ENCODE peak calls at places on chromosomes 16 and 17, in four cellular contexts. J, A, Z and P are unnamed samples.

GRCh38 chr17:79374087-79374486 is 236.8 kb downstream of the RBFOX3 start:
- DNase-seq in J (no peak), A (no peak), Z (no peak), P (peak)

GRCh38 chr16:48347191-48347860 is 37.9 kb downstream of the SIAH1 start:
- DNase-seq in J (no peak), A (no peak), Z (no peak), P (no peak)

GRCh38 chr16:31695667-31696066 is 168.0 kb downstream of the AHSP start:
- DNase-seq in J (no peak), A (no peak), Z (no peak), P (no peak)

GRCh38 chr16:85661131-85662035 is 27.4 kb downstream of the GINS2 start:
- DNase-seq in J (no peak), A (no peak), Z (no peak), P (peak)

GRCh38 chr17:73196500-73196899 is 3.6 kb downstream of the COG1 start:
- DNase-seq in J (no peak), A (no peak), Z (no peak), P (no peak)

GRCh38 chr17:40901981-40902862 is 17.2 kb upstream of the KRT20 start:
- DNase-seq in J (peak), A (no peak), Z (peak), P (no peak)

GRCh38 chr17:56110463-56111138 is 42.7 kb upstream of the ANKFN1 start:
- DNase-seq in J (no peak), A (peak), Z (no peak), P (peak)

GRCh38 chr16:85401917-85402766 is 211.0 kb upstream of the GSE1 start:
- DNase-seq in J (no peak), A (no peak), Z (no peak), P (peak)

GRCh38 chr17:65633988-65634387 is 72.5 kb upstream of the AXIN2 start:
- DNase-seq in J (no peak), A (no peak), Z (peak), P (no peak)

GRCh38 chr17:46935658-46936266 is 12.8 kb downstream of the GOSR2 start:
- DNase-seq in J (no peak), A (no peak), Z (no peak), P (no peak)

GRCh38 chr17:56292010-56292409 is 138.7 kb downstream of the ANKFN1 start:
- DNase-seq in J (peak), A (no peak), Z (peak), P (no peak)

GRCh38 chr17:12756786-12757185 is 32.5 kb upstream of the ARHGAP44 start:
- DNase-seq in J (no peak), A (no peak), Z (no peak), P (no peak)

GRCh38 chr17:1997587-1998425 is 27.3 kb downstream of the RTN4RL1 start:
- DNase-seq in J (no peak), A (no peak), Z (peak), P (no peak)

GRCh38 chr16:79047337-79047736 is 553.2 kb downstream of the MAF start:
- DNase-seq in J (no peak), A (no peak), Z (peak), P (no peak)
- TF ChIP-seq CTCF in J (peak), A (no peak), Z (peak), P (peak)

GRCh38 chr16:4009177-4009576 is 107.1 kb downstream of the ADCY9 start:
- DNase-seq in J (no peak), A (no peak), Z (no peak), P (no peak)

GRCh38 chr16:4008116-4008515 is 108.1 kb downstream of the ADCY9 start:
- DNase-seq in J (no peak), A (no peak), Z (no peak), P (no peak)

GRCh38 chr16:4011940-4012629 is 104.2 kb downstream of the ADCY9 start:
- DNase-seq in J (no peak), A (no peak), Z (no peak), P (no peak)

GRCh38 chr16:4010225-4011158 is 105.8 kb downstream of the ADCY9 start:
- DNase-seq in J (no peak), A (no peak), Z (no peak), P (no peak)

GRCh38 chr16:4011225-4011939 is 104.9 kb downstream of the ADCY9 start:
- DNase-seq in J (no peak), A (no peak), Z (no peak), P (no peak)
- H3K27ac ChIP-seq in J (no peak), A (peak), Z (no peak), P (peak)

GRCh38 chr16:82603784-82604411 is 22.9 kb upstream of the CDH13 start:
- DNase-seq in J (peak), A (peak), Z (peak), P (no peak)
- TF ChIP-seq CTCF in J (peak), A (peak), Z (peak), P (peak)

GRCh38 chr17:37701424-37702020 is 43.3 kb downstream of the HNF1B start:
- DNase-seq in J (no peak), A (no peak), Z (peak), P (no peak)

GRCh38 chr17:37702605-37703004 is 42.3 kb downstream of the HNF1B start:
- DNase-seq in J (peak), A (no peak), Z (peak), P (no peak)

GRCh38 chr17:37699285-37699973 is 45.4 kb downstream of the HNF1B start:
- DNase-seq in J (no peak), A (no peak), Z (no peak), P (no peak)

GRCh38 chr17:37698856-37699255 is 46.0 kb downstream of the HNF1B start:
- DNase-seq in J (peak), A (no peak), Z (no peak), P (no peak)

GRCh38 chr17:37700881-37701280 is 44.0 kb downstream of the HNF1B start:
- DNase-seq in J (no peak), A (no peak), Z (no peak), P (no peak)
- H3K27ac ChIP-seq in J (no peak), A (no peak), Z (no peak), P (no peak)

DNA sequence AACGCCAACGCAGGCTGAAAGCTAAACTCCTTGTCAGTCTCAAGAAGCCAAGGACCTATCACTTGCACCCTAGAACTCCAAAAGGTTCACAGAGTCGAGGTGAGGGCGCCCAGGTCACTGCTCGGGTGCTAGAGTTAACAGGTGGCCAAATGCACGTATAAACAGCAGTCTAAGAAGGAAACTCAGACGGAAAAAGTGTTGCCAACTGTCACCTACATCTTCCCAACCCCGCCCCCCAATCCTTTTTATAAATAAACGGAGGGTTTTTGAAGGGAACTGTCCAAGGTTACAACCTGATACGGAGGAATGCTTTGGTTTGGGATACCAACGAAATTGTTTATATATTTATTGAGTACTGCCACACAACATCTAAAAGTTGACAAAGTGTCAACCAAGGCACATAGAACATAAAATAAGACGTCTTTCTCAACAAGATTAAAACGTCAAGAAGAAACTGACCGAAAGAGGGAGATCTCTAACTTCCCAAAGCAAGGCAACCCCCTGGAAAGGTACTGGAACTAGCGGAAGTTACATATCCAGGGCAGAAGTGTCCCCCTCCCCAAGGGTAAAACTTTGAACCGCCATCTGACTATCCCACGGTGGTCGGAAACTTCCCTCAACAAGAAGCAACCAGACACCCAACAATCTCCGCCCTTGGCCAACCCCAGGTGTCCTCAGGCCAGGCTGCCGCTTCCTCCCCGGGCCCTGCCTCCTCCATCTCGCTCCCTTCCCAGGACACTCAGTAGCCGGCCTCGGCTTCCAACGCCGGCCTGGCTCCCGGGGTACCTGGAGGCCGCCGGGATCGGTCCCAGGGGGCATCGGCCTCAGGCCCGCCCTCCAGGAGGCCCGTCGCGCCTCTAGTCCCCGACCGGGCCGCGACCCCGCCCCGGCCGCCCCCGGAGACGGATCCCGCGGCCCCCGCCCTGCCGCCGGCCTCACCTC is 982 bp downstream of the SPAG9 start:
- DNase-seq in J (peak), A (peak), Z (peak), P (peak)
- TF ChIP-seq CTCF in J (peak), A (peak), Z (peak), P (no peak)